ENCODE peak calls at places on chromosomes 1 and 21, in four cellular contexts. V is GM12878, O is K562, L is HepG2. U is an unnamed sample.

GRCh38 chr1:222326004-222326709 is 221.7 kb downstream of the HHIPL2 start:
- ATAC-seq in V (no peak), O (no peak), L (no peak), U (no peak)

GRCh38 chr1:211068976-211069375 is 65.0 kb downstream of the KCNH1 start:
- ATAC-seq in V (no peak), O (no peak), L (no peak), U (no peak)

GRCh38 chr1:154730251-154730650 is 122.3 kb upstream of the ADAR start:
- ATAC-seq in V (no peak), O (peak; percentile 39), L (no peak), U (no peak)

GRCh38 chr21:41573902-41574690 is 66.1 kb upstream of the TMPRSS2 start:
- ATAC-seq in V (no peak), O (no peak), L (no peak), U (no peak)

GRCh38 chr21:33238146-33238545 is 8.4 kb downstream of the IFNAR2 start:
- ATAC-seq in V (peak; percentile 44), O (no peak), L (no peak), U (no peak)

GRCh38 chr1:3892748-3893147 is 7.3 kb downstream of the C1orf174 start:
- ATAC-seq in V (no peak), O (no peak), L (no peak), U (no peak)

GRCh38 chr1:62180649-62181048 is 14.0 kb upstream of the L1TD1 start:
- ATAC-seq in V (no peak), O (no peak), L (no peak), U (no peak)

GRCh38 chr21:27047331-27048314 is 80.7 kb upstream of the ADAMTS5 start:
- ATAC-seq in V (no peak), O (no peak), L (no peak), U (no peak)

GRCh38 chr1:39754906-39755504 is 16.1 kb downstream of the OXCT2 start:
- ATAC-seq in V (no peak), O (no peak), L (no peak), U (peak; percentile 76)

GRCh38 chr1:24364975-24365678 is 46.0 kb downstream of the GRHL3 start:
- ATAC-seq in V (peak; percentile 67), O (peak; percentile 69), L (no peak), U (peak; percentile 80)

GRCh38 chr21:32476661-32477423 is 64.3 kb downstream of the EVA1C start:
- ATAC-seq in V (no peak), O (peak; percentile 50), L (no peak), U (no peak)

GRCh38 chr1:203672354-203672753 is 45.7 kb downstream of the ATP2B4 start:
- ATAC-seq in V (no peak), O (no peak), L (no peak), U (peak; percentile 66)

GRCh38 chr1:41537788-41538351 is 53.4 kb upstream of the EDN2 start:
- ATAC-seq in V (no peak), O (no peak), L (no peak), U (peak; percentile 72)

GRCh38 chr1:180616441-180616840 is 15.4 kb upstream of the XPR1 start:
- ATAC-seq in V (no peak), O (no peak), L (no peak), U (no peak)

GRCh38 chr1:222618880-222619321 is 1.0 kb downstream of the MIA3 start:
- ATAC-seq in V (peak; percentile 38), O (peak; percentile 80), L (peak; percentile 80), U (no peak)

GRCh38 chr21:33685613-33686197 is 43.4 kb downstream of the ITSN1 start:
- ATAC-seq in V (peak; percentile 56), O (no peak), L (peak; percentile 64), U (no peak)

GRCh38 chr1:218376722-218377121 is 31.6 kb downstream of the TGFB2 start:
- ATAC-seq in V (peak; percentile 25), O (no peak), L (peak; percentile 32), U (no peak)

GRCh38 chr21:36325373-36326010 is 5.5 kb downstream of the MORC3 start:
- ATAC-seq in V (no peak), O (no peak), L (peak; percentile 66), U (no peak)

GRCh38 chr1:161214374-161214773 is 721 bp upstream of the FCER1G start:
- ATAC-seq in V (no peak), O (no peak), L (no peak), U (no peak)

GRCh38 chr1:193325771-193326170 is 139.4 kb upstream of the B3GALT2 start:
- ATAC-seq in V (no peak), O (no peak), L (no peak), U (no peak)

GRCh38 chr1:221098462-221099406 is 219.5 kb downstream of the HLX start:
- ATAC-seq in V (peak; percentile 51), O (no peak), L (no peak), U (peak; percentile 37)

GRCh38 chr1:204367956-204368355 is 8.2 kb upstream of the PLEKHA6 start:
- ATAC-seq in V (no peak), O (no peak), L (no peak), U (no peak)

GRCh38 chr1:46673749-46674182 is 2.1 kb downstream of the TEX38 start:
- ATAC-seq in V (no peak), O (peak; percentile 73), L (peak; percentile 23), U (no peak)

GRCh38 chr1:32101233-32101681 is 6.6 kb upstream of the KPNA6 start:
- ATAC-seq in V (no peak), O (peak; percentile 39), L (no peak), U (no peak)

GRCh38 chr1:113141650-113142473 is 68.9 kb downstream of the LRIG2 start:
- ATAC-seq in V (no peak), O (peak; percentile 81), L (no peak), U (no peak)

GRCh38 chr1:67228791-67229190 is 62.5 kb downstream of the IL23R start:
- ATAC-seq in V (peak; percentile 28), O (no peak), L (no peak), U (no peak)

GRCh38 chr1:108503062-108503740 is 53.1 kb downstream of the NBPF6 start:
- ATAC-seq in V (no peak), O (no peak), L (peak; percentile 33), U (no peak)

GRCh38 chr1:223271085-223271781 is 92.7 kb downstream of the SUSD4 start:
- ATAC-seq in V (no peak), O (no peak), L (no peak), U (no peak)

GRCh38 chr1:8329439-8329838 is 11.5 kb downstream of the SLC45A1 start:
- ATAC-seq in V (no peak), O (peak; percentile 31), L (peak; percentile 62), U (no peak)

GRCh38 chr1:214354440-214355148 is 73.6 kb downstream of the SMYD2 start:
- ATAC-seq in V (no peak), O (no peak), L (no peak), U (no peak)

GRCh38 chr1:179026813-179027664 is 1.3 kb downstream of the FAM20B start:
- ATAC-seq in V (no peak), O (no peak), L (no peak), U (no peak)

GRCh38 chr1:179029293-179029692 is 3.6 kb downstream of the FAM20B start:
- ATAC-seq in V (no peak), O (peak; percentile 17), L (no peak), U (no peak)

GRCh38 chr1:179023946-179024345 is 1.7 kb upstream of the FAM20B start:
- ATAC-seq in V (no peak), O (no peak), L (no peak), U (no peak)

GRCh38 chr1:179025125-179025974 is at the start of gene FAM20B:
- ATAC-seq in V (peak; percentile 89), O (peak; percentile 90), L (peak; percentile 88), U (peak; percentile 96)

GRCh38 chr1:179025975-179026812 is 500 bp downstream of the FAM20B start:
- ATAC-seq in V (peak; percentile 82), O (peak; percentile 81), L (peak; percentile 89), U (peak; percentile 86)
- TF ChIP-seq EP300 in V (no peak), O (no peak), L (no peak), U (no peak)

DNA sequence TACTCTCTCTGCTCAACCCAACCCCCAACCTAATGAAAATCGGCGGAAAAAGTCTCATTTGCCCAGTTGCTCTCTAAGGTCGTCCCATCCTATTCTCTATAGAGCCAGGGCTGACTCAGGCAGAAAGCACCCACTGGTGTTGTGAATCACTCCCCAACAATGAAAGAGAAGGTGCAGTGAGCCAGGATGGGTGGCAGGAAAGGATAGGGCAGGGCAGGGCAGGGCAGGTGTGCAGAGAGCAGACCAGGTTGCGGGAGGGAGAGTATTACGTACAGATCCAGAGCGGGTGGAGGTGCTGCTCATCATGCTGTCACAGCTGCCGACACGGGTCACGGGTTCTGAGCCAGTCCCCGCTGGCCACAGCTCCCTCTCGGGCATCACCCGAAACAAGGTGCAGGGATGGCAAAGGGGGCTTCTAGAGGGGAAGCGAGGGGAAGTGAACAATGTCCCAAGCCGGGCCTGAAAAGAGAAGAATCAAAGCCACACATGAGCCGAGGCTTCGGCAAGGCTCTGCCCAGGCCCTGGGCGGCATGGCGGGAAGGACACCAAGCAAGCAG is 5.3 kb downstream of the C1orf116 start:
- ATAC-seq in V (no peak), O (no peak), L (no peak), U (no peak)
- TF ChIP-seq EP300 in V (no peak), O (no peak), L (no peak), U (no peak)

DNA sequence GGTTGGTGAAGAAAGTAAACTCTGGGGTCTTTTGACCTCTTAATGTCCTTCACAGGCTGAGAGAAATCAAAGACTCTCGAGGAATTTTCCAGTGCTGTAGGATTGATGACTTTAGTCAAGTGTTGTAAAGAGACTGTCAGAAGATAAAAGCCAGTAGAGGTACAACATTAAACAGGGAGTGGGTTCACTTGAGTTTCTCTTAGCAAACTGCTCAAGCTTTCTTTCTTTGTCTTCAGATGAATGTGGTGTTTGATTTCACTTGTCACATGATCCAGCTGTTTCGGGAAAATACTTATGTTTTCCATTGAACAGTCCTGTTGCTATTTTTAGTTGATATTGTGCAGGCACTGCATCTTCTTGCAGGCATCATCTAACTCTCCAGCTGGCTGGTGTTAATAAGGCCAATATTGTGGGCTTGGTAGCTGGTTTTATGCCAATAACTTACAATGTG is 45.6 kb downstream of the XCL2 start:
- ATAC-seq in V (no peak), O (no peak), L (no peak), U (peak; percentile 76)
- TF ChIP-seq EP300 in V (no peak), O (no peak), L (no peak), U (no peak)

DNA sequence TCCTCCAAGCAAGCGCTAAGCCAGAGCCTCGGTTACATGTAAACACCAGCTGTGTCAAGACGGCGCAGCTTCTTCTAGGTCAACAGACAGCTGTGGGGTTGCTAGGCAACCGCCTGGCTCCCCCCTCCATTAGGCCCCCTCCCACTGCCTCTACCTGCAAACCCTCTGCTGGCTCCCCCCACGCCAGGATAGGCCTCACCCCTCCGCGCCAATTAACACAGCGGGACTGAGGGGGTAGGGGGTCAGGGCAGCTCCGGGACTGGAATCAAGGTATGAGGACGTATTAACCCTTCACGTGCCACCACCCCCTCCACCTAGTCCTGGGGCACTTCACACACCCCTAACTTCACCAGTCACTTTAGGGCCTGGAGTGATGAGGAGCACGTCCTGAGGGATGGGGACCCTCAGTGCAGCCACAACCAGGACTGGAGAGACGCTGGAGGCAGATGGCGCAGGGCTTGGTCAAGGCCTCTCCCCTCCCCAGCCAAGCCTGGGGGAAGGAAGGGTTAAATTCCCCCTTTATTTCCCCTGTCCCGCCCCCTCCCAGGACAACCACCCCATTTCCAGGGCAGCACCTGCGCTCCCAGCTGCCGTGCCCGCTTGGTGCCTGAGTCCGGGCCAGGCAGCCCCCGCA is 37.4 kb upstream of the WASF2 start:
- ATAC-seq in V (peak; percentile 22), O (peak; percentile 31), L (peak; percentile 1), U (peak; percentile 7)
- TF ChIP-seq EP300 in V (no peak), O (no peak), L (no peak), U (no peak)